ENCODE peak calls at places on chromosome 7, in four cellular contexts. B is fibroblast of lung, O is Peyer's patch, L is Panc1. R is an unnamed sample.

GRCh38 chr7:148919859-148920258 is 35.8 kb upstream of the EZH2 start:
- DNase-seq in L (no peak), B (no peak), O (no peak), R (no peak)

GRCh38 chr7:22821702-22822485 is 755 bp downstream of the TOMM7 start:
- DNase-seq in B (no peak), L (no peak), O (no peak), R (peak; percentile 26)

GRCh38 chr7:107370816-107371215 is 99.0 kb upstream of the GPR22 start:
- DNase-seq in O (no peak), L (no peak), B (no peak), R (no peak)

GRCh38 chr7:41573017-41573416 is 129.9 kb downstream of the INHBA start:
- DNase-seq in L (peak; percentile 42), B (peak; percentile 73), O (no peak), R (no peak)

GRCh38 chr7:42494199-42494710 is 257.2 kb upstream of the GLI3 start:
- DNase-seq in B (peak; percentile 2), O (no peak), L (no peak), R (no peak)

GRCh38 chr7:141696386-141696785 is 5.6 kb downstream of the DENND11 start:
- DNase-seq in B (no peak), O (no peak), L (no peak), R (no peak)

GRCh38 chr7:102967798-102968197 is 55.0 kb downstream of the LRRC17 start:
- DNase-seq in L (no peak), O (no peak), B (peak; percentile 87), R (no peak)

GRCh38 chr7:129786179-129786514 is 166.6 kb downstream of the UBE2H start:
- DNase-seq in B (no peak), O (peak; percentile 40), L (no peak), R (no peak)

GRCh38 chr7:41316410-41316809 is 386.5 kb downstream of the INHBA start:
- DNase-seq in B (peak; percentile 30), O (no peak), L (no peak), R (no peak)

GRCh38 chr7:35647171-35647574 is 47.8 kb downstream of the HERPUD2 start:
- DNase-seq in L (no peak), O (no peak), B (no peak), R (peak; percentile 93)

GRCh38 chr7:134750083-134751062 is 29.1 kb upstream of the CALD1 start:
- DNase-seq in B (peak; percentile 32), O (peak; percentile 55), L (peak; percentile 57), R (peak; percentile 57)

GRCh38 chr7:43302211-43302711 is 189.8 kb downstream of the HECW1 start:
- DNase-seq in O (no peak), L (no peak), B (peak; percentile 86), R (no peak)

GRCh38 chr7:70492641-70493040 is 639.3 kb upstream of the GALNT17 start:
- DNase-seq in B (no peak), O (no peak), L (no peak), R (no peak)

GRCh38 chr7:79770053-79770452 is 316.6 kb upstream of the MAGI2 start:
- DNase-seq in O (no peak), L (no peak), B (no peak), R (no peak)

GRCh38 chr7:150567846-150568245 is 656 bp downstream of the GIMAP4 start:
- DNase-seq in O (no peak), L (no peak), B (no peak), R (no peak)
- H3K4me1 ChIP-seq in O (no peaks in the 10 kb centered on the region), L (no peaks in the 10 kb centered on the region), B (no peaks in the 10 kb centered on the region), R (no peaks in the 10 kb centered on the region)

GRCh38 chr7:28708458-28708951 is 249.6 kb downstream of the TRIL start:
- DNase-seq in B (peak; percentile 66), L (no peak), O (no peak), R (peak; percentile 92)
- H3K4me3 ChIP-seq in B (no peak overlapping the region), L (no peak overlapping the region), O (no peak overlapping the region), R (peak overlapping the region; percentile 46)

GRCh38 chr7:44380179-44380830 is 54.9 kb upstream of the CAMK2B start:
- DNase-seq in B (no peak), L (no peak), O (no peak), R (no peak)
- H3K4me1 ChIP-seq in B (peaks cover 50% of the 10 kb centered on the region), L (no peaks in the 10 kb centered on the region), O (no peaks in the 10 kb centered on the region), R (no peaks in the 10 kb centered on the region)

GRCh38 chr7:101138149-101138870 is 11.4 kb downstream of the SERPINE1 start:
- DNase-seq in L (peak; percentile 100), B (peak; percentile 96), O (peak; percentile 82), R (peak; percentile 97)

GRCh38 chr7:101137651-101138148 is 10.8 kb downstream of the SERPINE1 start:
- DNase-seq in O (peak; percentile 64), L (no peak), B (no peak), R (no peak)

GRCh38 chr7:101134399-101134980 is 7.6 kb downstream of the SERPINE1 start:
- DNase-seq in O (no peak), L (no peak), B (peak; percentile 75), R (peak; percentile 87)

GRCh38 chr7:101129603-101130117 is 2.8 kb downstream of the SERPINE1 start:
- DNase-seq in O (no peak), L (no peak), B (no peak), R (no peak)

DNA sequence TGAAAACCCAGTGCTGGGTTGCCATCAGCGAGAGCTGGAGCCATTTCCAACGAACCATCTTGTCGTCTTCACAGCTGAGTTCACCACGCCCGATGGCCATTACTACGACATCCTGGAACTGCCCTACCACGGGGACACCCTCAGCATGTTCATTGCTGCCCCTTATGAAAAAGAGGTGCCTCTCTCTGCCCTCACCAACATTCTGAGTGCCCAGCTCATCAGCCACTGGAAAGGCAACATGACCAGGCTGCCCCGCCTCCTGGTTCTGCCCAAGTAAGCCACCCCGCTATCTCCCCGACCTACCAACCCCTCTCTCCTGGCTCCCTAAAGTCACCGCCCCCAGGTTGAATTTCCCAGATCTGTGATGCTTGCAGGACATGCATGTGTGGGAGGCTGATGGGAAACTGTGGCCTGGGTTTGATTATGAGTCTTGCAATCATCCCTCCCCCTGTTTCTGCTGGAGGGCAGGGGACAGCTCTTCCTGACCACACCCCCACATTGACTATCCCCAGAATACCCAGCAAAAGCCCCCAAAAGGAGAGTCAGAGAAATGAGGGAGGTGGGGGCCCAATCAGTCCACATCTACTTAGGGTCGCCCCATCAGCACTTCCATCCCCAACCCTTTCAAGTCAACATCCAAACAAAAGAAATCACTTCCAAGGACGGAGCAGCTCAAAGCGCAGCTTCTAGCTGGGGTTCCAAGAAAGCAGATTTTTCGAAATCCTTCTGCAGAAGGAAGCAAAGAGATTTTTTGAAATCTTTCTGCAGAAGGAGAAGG is 6.9 kb downstream of the SERPINE1 start:
- DNase-seq in B (peak; percentile 67), O (no peak), L (no peak), R (peak; percentile 42)
- H3K4me3 ChIP-seq in B (no peak overlapping the region), O (no peak overlapping the region), L (no peak overlapping the region), R (no peak overlapping the region)

DNA sequence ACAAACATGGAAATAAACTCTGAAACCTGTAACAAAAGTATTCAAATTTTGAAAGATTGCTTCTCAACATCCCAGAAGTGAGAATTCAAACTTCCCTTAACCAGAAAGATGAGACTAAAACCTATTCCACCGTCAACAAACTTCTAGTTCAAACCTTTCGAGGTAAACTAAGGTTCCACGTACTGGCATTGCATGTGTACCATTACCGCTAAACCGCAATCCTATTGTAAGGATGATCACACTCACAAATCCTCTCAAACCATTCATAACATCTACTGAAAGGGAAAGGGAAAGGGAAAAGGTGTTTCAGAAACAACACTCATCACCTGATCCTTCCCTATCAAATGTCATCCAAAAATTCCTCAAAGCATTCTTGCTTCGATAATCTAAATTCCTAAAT is 3.1 kb downstream of the SMURF1 start:
- DNase-seq in L (no peak), O (no peak), B (no peak), R (no peak)
- H3K4me1 ChIP-seq in L (peaks cover 52% of the 10 kb centered on the region), O (no peaks in the 10 kb centered on the region), B (peaks cover 7% of the 10 kb centered on the region), R (peaks cover 39% of the 10 kb centered on the region)

GRCh38 chr7:150514748-150515222 is at the start of gene GIMAP7:
- DNase-seq in B (no peak), O (no peak), L (no peak), R (no peak)

GRCh38 chr7:150513758-150514157 is 914 bp upstream of the GIMAP7 start:
- DNase-seq in O (no peak), B (no peak), L (no peak), R (no peak)

GRCh38 chr7:150516956-150517355 is 2.3 kb downstream of the GIMAP7 start:
- DNase-seq in B (no peak), O (no peak), L (no peak), R (no peak)

GRCh38 chr7:150515248-150515647 is 576 bp downstream of the GIMAP7 start:
- DNase-seq in B (no peak), O (no peak), L (no peak), R (no peak)

GRCh38 chr7:150515752-150516151 is 1.1 kb downstream of the GIMAP7 start:
- DNase-seq in B (no peak), O (no peak), L (no peak), R (no peak)
- H3K4me3 ChIP-seq in B (no peak overlapping the region), O (peak overlapping the region; percentile 32), L (no peak overlapping the region), R (no peak overlapping the region)

GRCh38 chr7:33325754-33326484 is 196.6 kb downstream of the BBS9 start:
- DNase-seq in O (no peak), B (no peak), L (no peak), R (no peak)
- H3K4me1 ChIP-seq in O (no peaks in the 10 kb centered on the region), B (no peaks in the 10 kb centered on the region), L (no peaks in the 10 kb centered on the region), R (no peaks in the 10 kb centered on the region)

GRCh38 chr7:125490167-125490566 is 560.5 kb upstream of the POT1 start:
- DNase-seq in L (no peak), B (no peak), O (no peak), R (no peak)
- H3K4me3 ChIP-seq in L (no peak overlapping the region), B (no peak overlapping the region), O (no peak overlapping the region), R (no peak overlapping the region)

DNA sequence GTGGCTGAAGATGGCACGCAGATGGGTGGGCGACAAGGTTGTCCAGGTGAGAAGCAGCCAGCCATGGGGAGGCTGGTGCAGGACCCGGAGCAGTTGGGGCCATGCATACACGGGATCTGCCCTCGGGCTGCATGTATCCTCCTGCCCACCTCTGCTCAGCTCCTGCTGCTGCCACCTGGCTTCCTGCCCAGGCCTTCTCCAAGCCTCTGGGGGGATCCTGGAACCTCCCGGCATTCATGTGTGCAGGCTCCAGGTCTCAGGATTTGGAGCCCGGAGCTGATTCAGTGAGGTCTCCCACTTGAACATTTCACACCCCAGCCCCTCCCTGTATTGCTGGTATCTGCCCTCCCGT is 27.0 kb downstream of the PDGFA start:
- DNase-seq in B (no peak), L (no peak), O (peak; percentile 34), R (no peak)
- H3K4me1 ChIP-seq in B (no peaks in the 10 kb centered on the region), L (peaks cover 11% of the 10 kb centered on the region), O (no peaks in the 10 kb centered on the region), R (no peaks in the 10 kb centered on the region)